ENCODE peak calls at places on chromosome 4, in seven cellular contexts. V is LNCaP clone FGC, F is AG10803, Q is adrenal gland, K is pancreas, U is psoas muscle, E is sigmoid colon. N is an unnamed sample.
A peak's percentile ranks its signal among the peaks of the same experiment; 100 is the strongest.

GRCh38 chr4:98577956-98578355 is 80.5 kb downstream of the TSPAN5 start:
- DNase-seq in V (no peak), F (peak; percentile 48), Q (no peak), K (no peak), U (no peak), E (no peak), N (no peak)

GRCh38 chr4:117577686-117578085 is 456.6 kb upstream of the NDST3 start:
- DNase-seq in V (no peak), F (no peak), Q (no peak), K (no peak), U (no peak), E (no peak), N (peak; percentile 17)

GRCh38 chr4:62816566-62816965 is 1592.7 kb downstream of the TECRL start:
- DNase-seq in V (no peak), F (no peak), Q (no peak), K (no peak), U (no peak), E (no peak), N (no peak)

GRCh38 chr4:154738426-154738825 is 5.4 kb upstream of the LRAT start:
- DNase-seq in V (no peak), F (no peak), Q (no peak), K (no peak), U (no peak), E (no peak), N (no peak)

GRCh38 chr4:173913496-173913895 is 370.0 kb downstream of the FBXO8 start:
- DNase-seq in V (no peak), F (no peak), Q (no peak), K (no peak), U (no peak), E (no peak), N (no peak)

GRCh38 chr4:109928327-109929045 is 15.8 kb downstream of the EGF start:
- DNase-seq in V (no peak), F (no peak), Q (no peak), K (no peak), U (no peak), E (no peak), N (no peak)

GRCh38 chr4:140250989-140251552 is 97.1 kb upstream of the MAML3 start:
- DNase-seq in V (no peak), F (peak; percentile 44), Q (no peak), K (no peak), U (no peak), E (no peak), N (no peak)

GRCh38 chr4:37946503-37947179 is 13.6 kb upstream of the PTTG2 start:
- DNase-seq in V (no peak), F (no peak), Q (peak; percentile 43), K (no peak), U (peak; percentile 23), E (no peak), N (no peak)

GRCh38 chr4:41541697-41542096 is 3.7 kb downstream of the LIMCH1 start:
- DNase-seq in V (peak; percentile 52), F (peak; percentile 29), Q (no peak), K (no peak), U (peak; percentile 21), E (no peak), N (no peak)

GRCh38 chr4:5631352-5632042 is 76.9 kb downstream of the EVC2 start:
- DNase-seq in V (no peak), F (no peak), Q (no peak), K (no peak), U (no peak), E (no peak), N (no peak)

GRCh38 chr4:41839945-41840854 is 91.7 kb upstream of the PHOX2B start:
- DNase-seq in V (no peak), F (no peak), Q (peak; percentile 7), K (no peak), U (no peak), E (no peak), N (no peak)

GRCh38 chr4:97153042-97153441 is 990.2 kb downstream of the STPG2 start:
- DNase-seq in V (no peak), F (no peak), Q (no peak), K (no peak), U (no peak), E (no peak), N (peak; percentile 41)

GRCh38 chr4:181146031-181146430 is 1097.2 kb upstream of the TENM3 start:
- DNase-seq in V (no peak), F (no peak), Q (no peak), K (no peak), U (no peak), E (no peak), N (no peak)

GRCh38 chr4:159197260-159197884 is 94.5 kb downstream of the RAPGEF2 start:
- DNase-seq in V (no peak), F (no peak), Q (no peak), K (no peak), U (no peak), E (no peak), N (no peak)

GRCh38 chr4:54371211-54371610 is 142.1 kb downstream of the PDGFRA start:
- DNase-seq in V (no peak), F (no peak), Q (no peak), K (no peak), U (no peak), E (no peak), N (no peak)

GRCh38 chr4:54372951-54373350 is 143.9 kb downstream of the PDGFRA start:
- DNase-seq in V (no peak), F (no peak), Q (no peak), K (no peak), U (no peak), E (no peak), N (no peak)

GRCh38 chr4:54363037-54363436 is 133.9 kb downstream of the PDGFRA start:
- DNase-seq in V (peak; percentile 35), F (no peak), Q (no peak), K (no peak), U (no peak), E (no peak), N (no peak)

GRCh38 chr4:54368861-54369260 is 139.8 kb downstream of the PDGFRA start:
- DNase-seq in V (no peak), F (no peak), Q (no peak), K (no peak), U (no peak), E (no peak), N (peak; percentile 1)

GRCh38 chr4:54367059-54367458 is 138.0 kb downstream of the PDGFRA start:
- DNase-seq in V (no peak), F (no peak), Q (no peak), K (no peak), U (no peak), E (no peak), N (no peak)
- TF ChIP-seq CTCF in V (no peak), F (peak; percentile 15), Q (no peak), K (no peak), U (no peak), E (no peak), N (no peak)

GRCh38 chr4:113452152-113452551 is 309.4 kb downstream of the CAMK2D start:
- DNase-seq in V (no peak), F (no peak), Q (no peak), K (no peak), U (no peak), E (no peak), N (no peak)

GRCh38 chr4:113449407-113449974 is 312.0 kb downstream of the CAMK2D start:
- DNase-seq in V (no peak), F (peak; percentile 71), Q (no peak), K (no peak), U (no peak), E (no peak), N (no peak)

GRCh38 chr4:113455081-113455480 is 306.5 kb downstream of the CAMK2D start:
- DNase-seq in V (no peak), F (no peak), Q (no peak), K (no peak), U (no peak), E (no peak), N (no peak)

GRCh38 chr4:113450681-113451080 is 310.9 kb downstream of the CAMK2D start:
- DNase-seq in V (no peak), F (no peak), Q (no peak), K (no peak), U (no peak), E (no peak), N (no peak)

GRCh38 chr4:113452868-113453620 is 308.5 kb downstream of the CAMK2D start:
- DNase-seq in V (peak; percentile 27), F (peak; percentile 25), Q (peak; percentile 29), K (no peak), U (no peak), E (no peak), N (peak; percentile 84)
- H3K4me3 ChIP-seq in V (no peak overlapping the region), F (no peak overlapping the region), Q (peak overlapping the region; percentile 29), K (no peak overlapping the region), U (no peak overlapping the region), E (no peak overlapping the region), N (no peak overlapping the region)

GRCh38 chr4:24980064-24980690 is 50.6 kb downstream of the LGI2 start:
- DNase-seq in V (peak; percentile 30), F (peak; percentile 77), Q (peak; percentile 74), K (peak; percentile 58), U (peak; percentile 35), E (peak; percentile 83), N (peak; percentile 69)
- TF ChIP-seq CTCF in V (peak; percentile 83), F (peak; percentile 96), Q (peak; percentile 84), K (peak; percentile 77), U (peak; percentile 83), E (peak; percentile 56), N (peak; percentile 88)

GRCh38 chr4:145324161-145324560 is 143.8 kb upstream of the OTUD4 start:
- DNase-seq in V (no peak), F (peak; percentile 38), Q (no peak), K (no peak), U (no peak), E (no peak), N (no peak)
- H3K4me3 ChIP-seq in V (no peak overlapping the region), F (no peak overlapping the region), Q (no peak overlapping the region), K (no peak overlapping the region), U (no peak overlapping the region), E (no peak overlapping the region), N (no peak overlapping the region)

GRCh38 chr4:9762823-9763475 is 18.5 kb upstream of the DRD5 start:
- DNase-seq in V (peak; percentile 50), F (peak; percentile 76), Q (peak; percentile 77), K (peak; percentile 63), U (no peak), E (no peak), N (peak; percentile 15)
- TF ChIP-seq CTCF in V (peak; percentile 87), F (peak; percentile 83), Q (peak; percentile 79), K (no peak), U (peak; percentile 63), E (peak; percentile 36), N (peak; percentile 29)

DNA sequence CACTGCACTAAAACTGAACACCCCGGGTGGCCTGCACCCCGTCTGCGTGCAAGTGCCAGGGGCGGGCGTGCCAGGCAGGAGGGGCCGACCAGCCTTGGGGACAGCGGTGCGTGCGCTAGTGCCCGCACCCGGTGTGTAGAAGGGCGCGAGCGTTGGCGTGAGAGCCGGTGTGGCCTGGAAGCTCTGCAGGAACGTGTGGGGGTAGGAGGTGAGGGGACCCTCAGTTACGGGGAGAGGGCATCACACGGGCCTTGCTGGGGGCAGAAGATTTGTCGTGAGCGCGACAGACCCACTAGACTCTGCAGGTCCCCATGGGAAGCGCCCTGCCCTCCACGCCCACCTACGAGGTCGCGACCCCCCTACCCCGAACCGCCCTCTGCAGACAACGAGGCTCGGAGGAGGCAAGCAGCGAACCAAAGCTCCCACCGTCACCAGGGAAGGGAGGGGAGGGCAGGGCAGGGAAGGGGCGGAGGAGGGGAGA is 105.8 kb downstream of the FAM53A start:
- DNase-seq in V (no peak), F (no peak), Q (peak; percentile 6), K (no peak), U (peak; percentile 22), E (peak; percentile 66), N (no peak)
- H3K4me3 ChIP-seq in V (no peak overlapping the region), F (peak overlapping the region; percentile 34), Q (no peak overlapping the region), K (no peak overlapping the region), U (no peak overlapping the region), E (peak overlapping the region; percentile 61), N (no peak overlapping the region)

GRCh38 chr4:105666693-105667092 is 41.8 kb downstream of the INTS12 start:
- DNase-seq in V (no peak), F (peak; percentile 9), Q (no peak), K (no peak), U (no peak), E (no peak), N (peak; percentile 18)
- TF ChIP-seq CTCF in V (peak; percentile 45), F (peak; percentile 18), Q (peak; percentile 32), K (no peak), U (peak; percentile 28), E (no peak), N (no peak)